ENCODE peak calls at places on chromosomes 12 and 14, in five cellular contexts. One of them, this sample, is unnamed. For H3K4me1, the result is how much of the 10 kb centered on the place peaks cover.

GRCh38 chr14:64147126-64147790 is 146.9 kb downstream of the ESR2 start:
- DNase-seq in body of pancreas: no peak
- DNase-seq in adrenal gland: no peak
- DNase-seq in IMR-90: peak
- DNase-seq in A549: no peak
- DNase-seq in this sample: peak

GRCh38 chr12:108850854-108851573 is 6.4 kb downstream of the SSH1 start:
- DNase-seq in body of pancreas: peak
- DNase-seq in adrenal gland: no peak
- DNase-seq in IMR-90: peak
- DNase-seq in A549: peak
- DNase-seq in this sample: peak

GRCh38 chr12:94872671-94873367 is 130.7 kb downstream of the NDUFA12 start:
- DNase-seq in IMR-90: no peak
- DNase-seq in adrenal gland: no peak
- DNase-seq in body of pancreas: no peak
- DNase-seq in A549: no peak
- DNase-seq in this sample: no peak

GRCh38 chr12:113088971-113089756 is 32.6 kb downstream of the DTX1 start:
- DNase-seq in body of pancreas: no peak
- DNase-seq in A549: no peak
- DNase-seq in IMR-90: no peak
- DNase-seq in adrenal gland: no peak
- DNase-seq in this sample: no peak

GRCh38 chr12:91565246-91565645 is 382.6 kb upstream of the DCN start:
- DNase-seq in IMR-90: no peak
- DNase-seq in adrenal gland: no peak
- DNase-seq in A549: no peak
- DNase-seq in body of pancreas: no peak
- DNase-seq in this sample: peak

GRCh38 chr14:89372156-89372555 is 44.9 kb downstream of the FOXN3 start:
- DNase-seq in body of pancreas: no peak
- DNase-seq in adrenal gland: no peak
- DNase-seq in A549: no peak
- DNase-seq in IMR-90: peak
- DNase-seq in this sample: peak

GRCh38 chr12:30818562-30818961 is 63.8 kb upstream of the CAPRIN2 start:
- DNase-seq in adrenal gland: no peak
- DNase-seq in body of pancreas: no peak
- DNase-seq in IMR-90: no peak
- DNase-seq in A549: no peak
- DNase-seq in this sample: no peak

GRCh38 chr12:92402415-92402814 is 256.8 kb upstream of the BTG1 start:
- DNase-seq in A549: no peak
- DNase-seq in IMR-90: no peak
- DNase-seq in body of pancreas: no peak
- DNase-seq in adrenal gland: no peak
- DNase-seq in this sample: no peak

GRCh38 chr12:110117948-110118685 is 6.0 kb upstream of the IFT81 start:
- DNase-seq in A549: no peak
- DNase-seq in IMR-90: no peak
- DNase-seq in adrenal gland: no peak
- DNase-seq in body of pancreas: no peak
- DNase-seq in this sample: no peak

DNA sequence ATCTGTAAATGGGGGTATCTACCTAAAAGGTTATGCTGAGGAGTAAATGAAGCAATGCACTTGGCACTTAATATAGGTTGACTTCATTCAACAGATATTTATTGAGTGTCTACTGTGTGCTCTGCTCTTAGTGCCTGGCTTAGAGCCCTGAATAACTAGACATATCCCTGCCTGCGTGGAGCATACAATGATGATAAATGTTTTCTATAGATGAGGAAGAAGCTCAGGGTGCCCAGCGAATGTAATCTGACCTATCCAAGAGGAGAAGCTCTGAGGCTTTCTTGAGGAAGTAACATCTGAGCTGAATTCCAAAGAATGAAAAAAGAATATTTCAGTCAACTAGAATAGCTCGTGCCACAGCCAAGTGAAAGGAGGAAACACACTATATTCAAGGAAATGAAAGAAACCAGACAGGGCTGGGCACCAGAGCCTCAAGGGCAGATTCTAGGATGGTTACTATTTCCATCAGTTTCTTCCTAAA is 17.9 kb upstream of the HIGD1C start:
- DNase-seq in body of pancreas: peak
- DNase-seq in A549: no peak
- DNase-seq in IMR-90: no peak
- DNase-seq in adrenal gland: no peak
- DNase-seq in this sample: no peak
- H3K4me3 ChIP-seq in body of pancreas: no peak
- H3K4me3 ChIP-seq in A549: no peak
- H3K4me3 ChIP-seq in IMR-90: no peak
- H3K4me3 ChIP-seq in adrenal gland: no peak
- H3K4me3 ChIP-seq in this sample: no peak

GRCh38 chr12:51404627-51405026 is 13.4 kb upstream of the GALNT6 start:
- DNase-seq in IMR-90: no peak
- DNase-seq in A549: no peak
- DNase-seq in body of pancreas: no peak
- DNase-seq in adrenal gland: no peak
- DNase-seq in this sample: no peak
- H3K4me1 ChIP-seq in IMR-90: under half
- H3K4me1 ChIP-seq in A549: under half
- H3K4me1 ChIP-seq in body of pancreas: under half
- H3K4me1 ChIP-seq in adrenal gland: under half
- H3K4me1 ChIP-seq in this sample: under half

GRCh38 chr12:98037401-98038140 is 477.8 kb upstream of the TMPO start:
- DNase-seq in IMR-90: no peak
- DNase-seq in A549: no peak
- DNase-seq in body of pancreas: no peak
- DNase-seq in adrenal gland: no peak
- DNase-seq in this sample: no peak
- H3K4me3 ChIP-seq in IMR-90: no peak
- H3K4me3 ChIP-seq in A549: no peak
- H3K4me3 ChIP-seq in body of pancreas: no peak
- H3K4me3 ChIP-seq in adrenal gland: no peak
- H3K4me3 ChIP-seq in this sample: no peak

GRCh38 chr12:65940744-65941143 is 116.5 kb downstream of the HMGA2 start:
- DNase-seq in A549: no peak
- DNase-seq in adrenal gland: no peak
- DNase-seq in IMR-90: no peak
- DNase-seq in body of pancreas: no peak
- DNase-seq in this sample: no peak

GRCh38 chr12:65937806-65938205 is 113.5 kb downstream of the HMGA2 start:
- DNase-seq in IMR-90: no peak
- DNase-seq in adrenal gland: no peak
- DNase-seq in body of pancreas: no peak
- DNase-seq in A549: no peak
- DNase-seq in this sample: no peak

GRCh38 chr12:65936529-65936911 is 112.2 kb downstream of the HMGA2 start:
- DNase-seq in A549: no peak
- DNase-seq in body of pancreas: no peak
- DNase-seq in adrenal gland: no peak
- DNase-seq in IMR-90: no peak
- DNase-seq in this sample: no peak

GRCh38 chr12:65937181-65937641 is 112.9 kb downstream of the HMGA2 start:
- DNase-seq in A549: no peak
- DNase-seq in adrenal gland: no peak
- DNase-seq in IMR-90: peak
- DNase-seq in body of pancreas: no peak
- DNase-seq in this sample: peak

GRCh38 chr12:65938807-65939206 is 114.5 kb downstream of the HMGA2 start:
- DNase-seq in body of pancreas: no peak
- DNase-seq in IMR-90: no peak
- DNase-seq in adrenal gland: no peak
- DNase-seq in A549: no peak
- DNase-seq in this sample: no peak
- H3K4me1 ChIP-seq in body of pancreas: under half
- H3K4me1 ChIP-seq in IMR-90: under half
- H3K4me1 ChIP-seq in adrenal gland: under half
- H3K4me1 ChIP-seq in A549: under half
- H3K4me1 ChIP-seq in this sample: under half

DNA sequence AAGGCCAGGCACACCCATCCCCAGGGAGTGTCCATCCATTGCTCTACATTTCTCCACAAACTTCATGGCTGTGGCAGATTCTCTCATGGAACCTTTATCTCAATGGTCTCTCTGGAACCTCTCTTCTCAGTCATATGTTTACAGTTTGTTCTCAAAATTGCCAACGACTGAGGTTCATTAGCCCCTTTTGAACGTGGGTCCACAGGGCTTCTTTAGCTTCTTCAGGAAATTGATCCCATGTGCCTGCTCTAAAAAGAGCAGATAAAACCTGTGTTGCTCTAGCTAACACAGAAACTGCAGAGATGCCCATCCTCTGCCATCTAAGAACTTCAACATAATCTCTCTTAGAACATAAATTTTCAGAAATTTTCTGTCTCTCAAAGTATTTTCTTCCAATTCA is at the start of gene OR6C4:
- DNase-seq in A549: no peak
- DNase-seq in IMR-90: no peak
- DNase-seq in body of pancreas: no peak
- DNase-seq in adrenal gland: no peak
- DNase-seq in this sample: no peak
- H3K4me3 ChIP-seq in A549: no peak
- H3K4me3 ChIP-seq in IMR-90: no peak
- H3K4me3 ChIP-seq in body of pancreas: no peak
- H3K4me3 ChIP-seq in adrenal gland: no peak
- H3K4me3 ChIP-seq in this sample: no peak

DNA sequence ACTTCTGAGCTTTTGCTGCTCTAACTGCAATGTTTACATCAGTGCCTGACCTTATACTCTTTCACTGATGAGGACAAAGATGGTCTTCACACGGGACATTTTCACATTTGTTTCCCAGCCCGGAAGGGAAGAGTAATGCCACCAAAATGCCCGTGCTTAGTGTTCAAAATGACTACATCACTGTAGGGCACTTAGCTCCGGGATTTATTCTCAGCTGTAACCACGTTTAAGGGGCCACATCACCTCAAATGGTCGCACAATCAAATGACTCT is 2.9 kb downstream of the GSG1 start:
- DNase-seq in adrenal gland: no peak
- DNase-seq in body of pancreas: no peak
- DNase-seq in IMR-90: no peak
- DNase-seq in A549: no peak
- DNase-seq in this sample: no peak
- H3K4me1 ChIP-seq in adrenal gland: half or more
- H3K4me1 ChIP-seq in body of pancreas: under half
- H3K4me1 ChIP-seq in IMR-90: under half
- H3K4me1 ChIP-seq in A549: half or more
- H3K4me1 ChIP-seq in this sample: under half

GRCh38 chr12:51186465-51186864 is 13.5 kb upstream of the TFCP2 start:
- DNase-seq in IMR-90: no peak
- DNase-seq in adrenal gland: no peak
- DNase-seq in body of pancreas: no peak
- DNase-seq in A549: no peak
- DNase-seq in this sample: no peak
- H3K4me3 ChIP-seq in IMR-90: no peak
- H3K4me3 ChIP-seq in adrenal gland: no peak
- H3K4me3 ChIP-seq in body of pancreas: no peak
- H3K4me3 ChIP-seq in A549: no peak
- H3K4me3 ChIP-seq in this sample: no peak